ENCODE peak calls at places on chromosomes 11 and 22, in five cellular contexts. X is stimulated activated CD4-positive, alpha-beta T cell treated with anti-CD3 and anti-CD28 coated beads, Interleukin-1b, Interleukin-23, amount 100 ng/mL, for 48 hours; M is memory B cell; O is upper lobe of right lung; N is hippocampal formation. Z is an unnamed sample.
A peak's percentile ranks its signal among the peaks of the same experiment; 100 is the strongest.

GRCh38 chr11:71366076-71366475 is 82.1 kb downstream of the DHCR7 start:
- DNase-seq in N (no peak), X (no peak), M (no peak), O (no peak), Z (no peak)

GRCh38 chr11:117295438-117296137 is 4.4 kb downstream of the BACE1-AS start:
- DNase-seq in N (peak; percentile 76), M (no peak), X (no peak), O (no peak), Z (no peak)

GRCh38 chr22:46966495-46966845 is 204.0 kb downstream of the TBC1D22A start:
- DNase-seq in X (no peak), N (no peak), M (no peak), O (no peak), Z (no peak)

GRCh38 chr11:83019888-83020579 is 51.7 kb downstream of the RAB30 start:
- DNase-seq in X (no peak), O (no peak), M (no peak), N (peak; percentile 64), Z (no peak)

GRCh38 chr11:116311141-116311540 is 461.6 kb downstream of the BUD13 start:
- DNase-seq in N (no peak), X (no peak), O (no peak), M (no peak), Z (no peak)

GRCh38 chr22:48744967-48745841 is 1082.5 kb downstream of the BRD1 start:
- DNase-seq in M (no peak), N (no peak), X (no peak), O (no peak), Z (no peak)

GRCh38 chr22:43277987-43278601 is 65.1 kb downstream of the SCUBE1 start:
- DNase-seq in X (no peak), M (no peak), N (no peak), O (no peak), Z (no peak)

GRCh38 chr22:28714043-28714442 is 27.6 kb downstream of the CHEK2 start:
- DNase-seq in X (no peak), M (no peak), N (no peak), O (no peak), Z (peak; percentile 7)

GRCh38 chr11:34653851-34654490 is 33.1 kb downstream of the EHF start:
- DNase-seq in M (no peak), O (peak; percentile 77), N (no peak), X (peak; percentile 47), Z (peak; percentile 99)

GRCh38 chr22:32590556-32590955 is 115.9 kb downstream of the FBXO7 start:
- DNase-seq in X (no peak), O (no peak), M (no peak), N (no peak), Z (peak; percentile 60)

GRCh38 chr11:59647245-59647965 is 21.4 kb downstream of the PATL1 start:
- DNase-seq in O (no peak), N (no peak), X (no peak), M (no peak), Z (no peak)

GRCh38 chr11:726278-726915 is 20.4 kb downstream of the EPS8L2 start:
- DNase-seq in X (peak; percentile 49), N (no peak), O (peak; percentile 82), M (peak; percentile 60), Z (peak; percentile 20)

GRCh38 chr11:27358306-27358705 is 4.7 kb downstream of the CCDC34 start:
- DNase-seq in M (no peak), X (no peak), N (no peak), O (no peak), Z (peak; percentile 36)

GRCh38 chr22:41557401-41558240 is 3.2 kb upstream of the CSDC2 start:
- DNase-seq in N (peak; percentile 45), O (peak; percentile 84), X (peak; percentile 22), M (no peak), Z (peak; percentile 93)

GRCh38 chr22:43425976-43426785 is 14.4 kb downstream of the MPPED1 start:
- DNase-seq in M (no peak), O (no peak), X (no peak), N (no peak), Z (no peak)

GRCh38 chr11:81165164-81165563 is 1568.5 kb downstream of the FAM181B start:
- DNase-seq in O (no peak), X (no peak), N (no peak), M (no peak), Z (no peak)

GRCh38 chr22:26168934-26169311 is 339 bp upstream of the SEZ6L start:
- DNase-seq in O (no peak), N (no peak), M (no peak), X (no peak), Z (no peak)

GRCh38 chr11:71566081-71566620 is 788 bp downstream of the KRTAP5-10 start:
- DNase-seq in X (no peak), N (no peak), O (no peak), M (no peak), Z (no peak)

GRCh38 chr11:3218483-3219280 is at the start of gene MRGPRG:
- DNase-seq in O (no peak), X (no peak), M (no peak), N (no peak), Z (no peak)

GRCh38 chr22:50705219-50705691 is 32.6 kb downstream of the SHANK3 start:
- DNase-seq in M (no peak), O (peak; percentile 69), X (no peak), N (peak; percentile 24), Z (peak; percentile 72)

GRCh38 chr11:15361316-15361715 is 246.6 kb downstream of the INSC start:
- DNase-seq in M (no peak), N (no peak), X (no peak), O (no peak), Z (no peak)

Z was measured in fibroblast of villous mesenchyme.